ENCODE peak calls at places on chromosomes 7 and 10, in seven cellular contexts. One of them, this sample, is unnamed.

GRCh38 chr10:51377070-51377931 is 303.0 kb downstream of the PRKG1 start:
- DNase-seq in NCI-H1092: no peak
- DNase-seq in NCI-H345: no peak
- DNase-seq in lung: no peak
- DNase-seq in H54: no peak
- DNase-seq in small intestine: no peak
- DNase-seq in HFFc6: no peak
- DNase-seq in this sample: no peak

GRCh38 chr7:129951076-129952011 is 1.4 kb downstream of the UBE2H start:
- DNase-seq in NCI-H1092: no peak
- DNase-seq in NCI-H345: peak; percentile 21
- DNase-seq in lung: no peak
- DNase-seq in H54: no peak
- DNase-seq in small intestine: peak; percentile 37
- DNase-seq in HFFc6: no peak
- DNase-seq in this sample: no peak

GRCh38 chr7:144869072-144869471 is 33.2 kb upstream of the TPK1 start:
- DNase-seq in NCI-H1092: no peak
- DNase-seq in NCI-H345: no peak
- DNase-seq in lung: no peak
- DNase-seq in H54: no peak
- DNase-seq in small intestine: no peak
- DNase-seq in HFFc6: no peak
- DNase-seq in this sample: no peak

GRCh38 chr7:4835398-4836205 is 26.2 kb downstream of the PAPOLB start:
- DNase-seq in NCI-H1092: no peak
- DNase-seq in NCI-H345: no peak
- DNase-seq in lung: no peak
- DNase-seq in H54: no peak
- DNase-seq in small intestine: no peak
- DNase-seq in HFFc6: no peak
- DNase-seq in this sample: no peak

GRCh38 chr7:93475811-93476210 is 98.7 kb downstream of the CALCR start:
- DNase-seq in NCI-H1092: no peak
- DNase-seq in NCI-H345: no peak
- DNase-seq in lung: no peak
- DNase-seq in H54: no peak
- DNase-seq in small intestine: no peak
- DNase-seq in HFFc6: no peak
- DNase-seq in this sample: no peak

GRCh38 chr7:4724648-4725013 is 42.5 kb downstream of the FOXK1 start:
- DNase-seq in NCI-H1092: no peak
- DNase-seq in NCI-H345: no peak
- DNase-seq in lung: no peak
- DNase-seq in H54: peak; percentile 69
- DNase-seq in small intestine: no peak
- DNase-seq in HFFc6: peak; percentile 31
- DNase-seq in this sample: no peak

GRCh38 chr7:74362262-74362661 is 73.1 kb downstream of the CLIP2 start:
- DNase-seq in NCI-H1092: no peak
- DNase-seq in NCI-H345: no peak
- DNase-seq in lung: no peak
- DNase-seq in H54: no peak
- DNase-seq in small intestine: no peak
- DNase-seq in HFFc6: no peak
- DNase-seq in this sample: no peak

GRCh38 chr10:129161184-129161583 is 305.9 kb upstream of the MGMT start:
- DNase-seq in NCI-H1092: no peak
- DNase-seq in NCI-H345: no peak
- DNase-seq in lung: no peak
- DNase-seq in H54: no peak
- DNase-seq in small intestine: no peak
- DNase-seq in HFFc6: no peak
- DNase-seq in this sample: no peak

GRCh38 chr10:50636576-50636975 is 12.8 kb upstream of the SGMS1 start:
- DNase-seq in NCI-H1092: no peak
- DNase-seq in NCI-H345: no peak
- DNase-seq in lung: no peak
- DNase-seq in H54: no peak
- DNase-seq in small intestine: peak; percentile 27
- DNase-seq in HFFc6: no peak
- DNase-seq in this sample: no peak

GRCh38 chr10:67818323-67818722 is 19.7 kb downstream of the DNAJC12 start:
- DNase-seq in NCI-H1092: no peak
- DNase-seq in NCI-H345: peak; percentile 15
- DNase-seq in lung: no peak
- DNase-seq in H54: no peak
- DNase-seq in small intestine: no peak
- DNase-seq in HFFc6: peak; percentile 52
- DNase-seq in this sample: no peak

GRCh38 chr7:95874541-95875265 is 102.3 kb downstream of the DYNC1I1 start:
- DNase-seq in NCI-H1092: no peak
- DNase-seq in NCI-H345: no peak
- DNase-seq in lung: no peak
- DNase-seq in H54: no peak
- DNase-seq in small intestine: no peak
- DNase-seq in HFFc6: no peak
- DNase-seq in this sample: no peak

This sample was measured in central memory CD8-positive, alpha-beta T cell.